ENCODE peak calls at places on chromosomes 2 and 18, in six cellular contexts. M, A, H, P, N and O are unnamed samples.

GRCh38 chr18:40387130-40387821 is 1567.8 kb upstream of the PIK3C3 start:
- DNase-seq in M (no peak), A (no peak), H (no peak), P (no peak), N (no peak), O (no peak)

GRCh38 chr2:74440005-74440377 is 1.7 kb downstream of the RTKN start:
- DNase-seq in M (no peak), A (no peak), H (no peak), P (no peak), N (no peak), O (no peak)

GRCh38 chr2:54586062-54586982 is 130.2 kb downstream of the SPTBN1 start:
- DNase-seq in M (no peak), A (no peak), H (no peak), P (no peak), N (no peak), O (no peak)

GRCh38 chr2:177474301-177474700 is 81.7 kb downstream of the AGPS start:
- DNase-seq in M (no peak), A (no peak), H (no peak), P (no peak), N (no peak), O (no peak)

GRCh38 chr18:45738660-45739059 is 14.7 kb downstream of the SLC14A1 start:
- DNase-seq in M (peak; percentile 45), A (no peak), H (no peak), P (no peak), N (no peak), O (no peak)

GRCh38 chr2:70089220-70089945 is 2.1 kb downstream of the PCBP1 start:
- DNase-seq in M (peak; percentile 18), A (peak; percentile 70), H (no peak), P (no peak), N (peak; percentile 64), O (no peak)

GRCh38 chr2:237074211-237074993 is 11.3 kb upstream of the COPS8 start:
- DNase-seq in M (no peak), A (no peak), H (no peak), P (no peak), N (no peak), O (no peak)

GRCh38 chr2:54845514-54845913 is 122.1 kb downstream of the EML6 start:
- DNase-seq in M (no peak), A (no peak), H (no peak), P (no peak), N (no peak), O (no peak)

GRCh38 chr2:39996653-39997080 is 217.6 kb upstream of the THUMPD2 start:
- DNase-seq in M (peak; percentile 66), A (peak; percentile 28), H (no peak), P (no peak), N (no peak), O (no peak)

GRCh38 chr2:241062342-241063092 is 39.6 kb downstream of the MTERF4 start:
- DNase-seq in M (no peak), A (no peak), H (no peak), P (no peak), N (no peak), O (no peak)

GRCh38 chr2:112731479-112731878 is 10.7 kb downstream of the NT5DC4 start:
- DNase-seq in M (no peak), A (no peak), H (no peak), P (no peak), N (no peak), O (no peak)

GRCh38 chr2:224142397-224143312 is 103.6 kb upstream of the SERPINE2 start:
- DNase-seq in M (no peak), A (no peak), H (no peak), P (no peak), N (no peak), O (no peak)

GRCh38 chr18:52875711-52876110 is 535.7 kb downstream of the DCC start:
- DNase-seq in M (no peak), A (no peak), H (no peak), P (no peak), N (no peak), O (no peak)

GRCh38 chr18:80191907-80192652 is 55.2 kb downstream of the PARD6G start:
- DNase-seq in M (no peak), A (no peak), H (no peak), P (no peak), N (no peak), O (no peak)

GRCh38 chr18:3579701-3580100 is 129.7 kb downstream of the TGIF1 start:
- DNase-seq in M (no peak), A (no peak), H (no peak), P (peak; percentile 27), N (no peak), O (peak; percentile 77)

GRCh38 chr2:112181571-112182290 is 43.5 kb downstream of the FBLN7 start:
- DNase-seq in M (no peak), A (peak; percentile 84), H (no peak), P (no peak), N (peak; percentile 74), O (no peak)